ENCODE peak calls at places on chromosomes 2 and 18, in ten cellular contexts. B, O, L, M, N, X, E, I, U and D are unnamed samples.

GRCh38 chr2:220228310-220229006 is 601.0 kb downstream of the SLC4A3 start:
- DNase-seq in B (no peak), O (peak; percentile 16), L (no peak), M (no peak), N (no peak), X (no peak), E (no peak), I (no peak), U (no peak), D (no peak)

GRCh38 chr2:227653419-227653818 is 13.2 kb upstream of the SCYGR5 start:
- DNase-seq in B (no peak), O (no peak), L (no peak), M (no peak), N (no peak), X (no peak), E (no peak), I (no peak), U (no peak), D (no peak)

GRCh38 chr2:20723543-20723942 is 56.6 kb downstream of the GDF7 start:
- DNase-seq in B (no peak), O (no peak), L (no peak), M (no peak), N (no peak), X (no peak), E (no peak), I (no peak), U (no peak), D (no peak)

GRCh38 chr2:138818479-138818878 is 38.3 kb upstream of the NXPH2 start:
- DNase-seq in B (no peak), O (no peak), L (no peak), M (no peak), N (no peak), X (no peak), E (no peak), I (no peak), U (no peak), D (no peak)

GRCh38 chr18:79595876-79596374 is 83.7 kb upstream of the CTDP1 start:
- DNase-seq in B (no peak), O (no peak), L (peak; percentile 8), M (no peak), N (no peak), X (no peak), E (no peak), I (no peak), U (no peak), D (no peak)

GRCh38 chr2:25615920-25616319 is 57.5 kb downstream of the DTNB start:
- DNase-seq in B (no peak), O (no peak), L (no peak), M (no peak), N (no peak), X (no peak), E (no peak), I (no peak), U (no peak), D (no peak)

GRCh38 chr2:43005211-43005974 is 213.0 kb upstream of the HAAO start:
- DNase-seq in B (no peak), O (peak; percentile 96), L (no peak), M (peak; percentile 15), N (no peak), X (peak; percentile 93), E (no peak), I (no peak), U (no peak), D (no peak)

GRCh38 chr2:68487773-68488355 is 20.5 kb downstream of the APLF start:
- DNase-seq in B (no peak), O (no peak), L (no peak), M (no peak), N (no peak), X (no peak), E (peak; percentile 65), I (no peak), U (no peak), D (no peak)

GRCh38 chr18:46070683-46071614 is 1.1 kb downstream of the PSTPIP2 start:
- DNase-seq in B (no peak), O (peak; percentile 17), L (no peak), M (no peak), N (no peak), X (no peak), E (peak; percentile 76), I (peak; percentile 67), U (peak; percentile 26), D (peak; percentile 24)

GRCh38 chr2:26696352-26696816 is 3.9 kb downstream of the KCNK3 start:
- DNase-seq in B (no peak), O (peak; percentile 95), L (no peak), M (no peak), N (no peak), X (peak; percentile 31), E (peak; percentile 10), I (no peak), U (peak; percentile 12), D (no peak)

GRCh38 chr2:141331127-141331526 is 799.7 kb downstream of the LRP1B start:
- DNase-seq in B (no peak), O (no peak), L (no peak), M (no peak), N (no peak), X (no peak), E (peak; percentile 11), I (no peak), U (no peak), D (no peak)

GRCh38 chr2:96811916-96812315 is 4.2 kb upstream of the CNNM3 start:
- DNase-seq in B (no peak), O (no peak), L (peak; percentile 37), M (no peak), N (no peak), X (no peak), E (no peak), I (no peak), U (no peak), D (no peak)

GRCh38 chr2:183579686-183580085 is 455.4 kb downstream of the NUP35 start:
- DNase-seq in B (no peak), O (no peak), L (no peak), M (no peak), N (no peak), X (no peak), E (no peak), I (no peak), U (no peak), D (no peak)

GRCh38 chr2:232085826-232086425 is 124.4 kb downstream of the DIS3L2 start:
- DNase-seq in B (no peak), O (no peak), L (no peak), M (no peak), N (no peak), X (no peak), E (no peak), I (no peak), U (no peak), D (no peak)

GRCh38 chr18:62325806-62326645 is 916 bp downstream of the TNFRSF11A start:
- DNase-seq in B (no peak), O (no peak), L (no peak), M (no peak), N (peak; percentile 24), X (no peak), E (no peak), I (peak; percentile 76), U (peak; percentile 34), D (peak; percentile 28)

GRCh38 chr2:113117594-113118262 is 9.7 kb upstream of the IL1RN start:
- DNase-seq in B (no peak), O (peak; percentile 44), L (no peak), M (no peak), N (no peak), X (peak; percentile 94), E (peak; percentile 87), I (peak; percentile 73), U (peak; percentile 79), D (no peak)

GRCh38 chr18:23752796-23753195 is 63.5 kb downstream of the LAMA3 start:
- DNase-seq in B (no peak), O (no peak), L (no peak), M (peak; percentile 14), N (no peak), X (no peak), E (no peak), I (no peak), U (no peak), D (no peak)

GRCh38 chr18:56873441-56874140 is 222.4 kb downstream of the WDR7 start:
- DNase-seq in B (no peak), O (no peak), L (no peak), M (peak; percentile 46), N (no peak), X (no peak), E (peak; percentile 60), I (no peak), U (no peak), D (no peak)

GRCh38 chr2:101341901-101342624 is 33.6 kb upstream of the RNF149 start:
- DNase-seq in B (peak; percentile 21), O (peak; percentile 74), L (peak; percentile 63), M (no peak), N (peak; percentile 60), X (peak; percentile 84), E (peak; percentile 67), I (peak; percentile 92), U (peak; percentile 69), D (peak; percentile 55)

GRCh38 chr2:189124175-189124574 is 55.4 kb downstream of the COL5A2 start:
- DNase-seq in B (no peak), O (no peak), L (no peak), M (no peak), N (no peak), X (no peak), E (no peak), I (no peak), U (no peak), D (no peak)

GRCh38 chr18:1147616-1148184 is 243.0 kb downstream of the ADCYAP1 start:
- DNase-seq in B (no peak), O (no peak), L (no peak), M (no peak), N (no peak), X (no peak), E (no peak), I (no peak), U (no peak), D (no peak)

GRCh38 chr18:57439985-57440330 is 4.8 kb downstream of the ONECUT2 start:
- DNase-seq in B (no peak), O (no peak), L (no peak), M (no peak), N (no peak), X (no peak), E (no peak), I (no peak), U (no peak), D (no peak)

GRCh38 chr2:145096582-145096981 is 576.7 kb upstream of the ZEB2 start:
- DNase-seq in B (no peak), O (no peak), L (no peak), M (no peak), N (no peak), X (no peak), E (no peak), I (no peak), U (no peak), D (no peak)

GRCh38 chr2:140905078-140905781 is 1225.6 kb downstream of the LRP1B start:
- DNase-seq in B (no peak), O (no peak), L (no peak), M (no peak), N (no peak), X (no peak), E (no peak), I (no peak), U (no peak), D (no peak)

GRCh38 chr2:218186355-218186766 is 19.6 kb upstream of the CXCR1 start:
- DNase-seq in B (peak; percentile 26), O (peak; percentile 85), L (peak; percentile 74), M (no peak), N (peak; percentile 33), X (peak; percentile 83), E (peak; percentile 83), I (peak; percentile 74), U (peak; percentile 68), D (peak; percentile 43)

GRCh38 chr2:36352024-36352398 is 3.6 kb upstream of the CRIM1 start:
- DNase-seq in B (no peak), O (peak; percentile 27), L (peak; percentile 27), M (no peak), N (no peak), X (no peak), E (peak; percentile 69), I (no peak), U (no peak), D (no peak)

GRCh38 chr2:217988014-217988839 is 14.6 kb downstream of the TNS1 start:
- DNase-seq in B (no peak), O (peak; percentile 97), L (peak; percentile 92), M (no peak), N (peak; percentile 83), X (peak; percentile 95), E (peak; percentile 76), I (peak; percentile 94), U (peak; percentile 76), D (peak; percentile 60)